ENCODE peak calls at places on chromosomes 1 and 21, in four cellular contexts. Y is hepatocyte, L is fibroblast of lung, A is tibial nerve. J is an unnamed sample.
A peak's percentile ranks its signal among the peaks of the same experiment; 100 is the strongest.

GRCh38 chr1:12179111-12179519 is 12.3 kb downstream of the TNFRSF1B start:
- DNase-seq in Y (no peak), L (peak; percentile 85), A (no peak), J (no peak)

GRCh38 chr21:31416465-31416864 is 72.4 kb upstream of the TIAM1 start:
- DNase-seq in Y (no peak), L (peak; percentile 53), A (no peak), J (no peak)

GRCh38 chr21:18499761-18500376 is 96.3 kb upstream of the TMPRSS15 start:
- DNase-seq in Y (peak; percentile 77), L (peak; percentile 40), A (peak; percentile 69), J (peak; percentile 8)

GRCh38 chr21:36125513-36126121 is 9.3 kb upstream of the CBR3 start:
- DNase-seq in Y (peak; percentile 73), L (peak; percentile 60), A (peak; percentile 69), J (peak; percentile 36)

GRCh38 chr1:16172964-16173446 is 17.1 kb upstream of the EPHA2 start:
- DNase-seq in Y (peak; percentile 81), L (peak; percentile 86), A (no peak), J (no peak)

GRCh38 chr1:230375795-230376194 is 50.3 kb downstream of the PGBD5 start:
- DNase-seq in Y (no peak), L (no peak), A (no peak), J (no peak)

GRCh38 chr1:41752514-41753170 is 166.1 kb downstream of the HIVEP3 start:
- DNase-seq in Y (no peak), L (no peak), A (no peak), J (no peak)

GRCh38 chr1:150456161-150456647 is 31.0 kb upstream of the TARS2 start:
- DNase-seq in Y (no peak), L (no peak), A (no peak), J (no peak)

GRCh38 chr1:201745023-201745422 is 83.9 kb upstream of the IPO9 start:
- DNase-seq in Y (no peak), L (peak; percentile 82), A (no peak), J (no peak)

DNA sequence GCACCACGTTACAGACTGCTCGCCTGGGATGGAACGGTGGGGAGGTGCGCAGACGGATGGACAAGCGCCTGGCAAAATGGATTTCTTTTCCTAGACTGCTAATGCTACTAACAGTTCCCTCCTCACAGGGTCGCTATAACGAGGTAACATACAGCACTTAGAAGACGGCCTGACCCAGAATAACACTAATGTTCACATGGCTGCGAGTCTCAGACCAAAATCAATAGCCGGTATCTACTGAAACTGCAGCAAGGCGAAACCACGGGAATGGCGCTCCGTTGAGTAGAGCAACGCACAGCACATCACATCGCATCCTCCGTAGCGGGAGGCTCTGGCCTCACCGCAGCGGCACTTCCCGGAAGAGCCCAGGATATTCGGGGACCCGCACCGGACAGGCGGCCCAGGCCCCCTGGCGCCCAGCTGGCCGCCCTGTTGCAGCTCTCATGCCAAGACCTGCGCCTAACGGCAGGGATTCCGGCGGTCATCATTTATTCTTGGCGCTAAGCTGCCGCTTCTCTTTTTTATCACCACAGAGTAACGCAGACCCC is 46.6 kb downstream of the VPS26C start:
- DNase-seq in Y (no peak), L (peak; percentile 51), A (peak; percentile 20), J (no peak)
- TF ChIP-seq CTCF in Y (no peak), L (peak; percentile 13), A (peak; percentile 13), J (peak; percentile 11)

DNA sequence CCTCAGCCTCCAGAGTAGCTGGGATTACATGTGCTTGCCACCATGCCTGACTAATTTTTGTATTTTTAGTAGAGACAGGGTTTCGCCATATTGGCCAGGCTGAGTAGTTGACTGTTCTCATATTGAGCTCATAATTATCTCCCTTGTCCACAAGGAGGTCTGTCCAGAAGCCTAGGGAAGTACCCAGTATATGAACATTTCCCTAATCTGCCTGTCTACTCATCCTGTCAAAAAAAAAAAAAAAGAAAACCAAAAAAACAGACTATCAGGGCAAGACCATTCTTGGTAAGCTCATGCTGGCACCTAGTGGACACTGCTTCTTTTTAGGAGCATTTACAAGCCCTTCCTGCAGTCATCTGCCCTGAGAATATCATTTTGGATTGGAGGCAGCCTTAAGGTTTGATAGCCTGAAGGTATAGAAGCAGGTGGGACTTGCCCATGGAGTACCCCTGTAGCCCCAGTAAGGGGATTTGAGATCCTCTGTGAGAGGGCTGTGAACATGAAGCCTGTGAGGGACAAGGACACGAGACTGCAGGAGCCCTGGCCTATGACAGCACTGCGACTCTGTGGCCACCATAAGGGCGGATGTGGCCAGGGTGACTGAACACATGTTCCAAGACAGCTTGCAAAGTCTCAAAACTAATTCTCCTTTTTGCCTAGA is 10.8 kb upstream of the DUSP12 start:
- DNase-seq in Y (peak; percentile 50), L (peak; percentile 74), A (peak; percentile 36), J (peak; percentile 51)
- TF ChIP-seq CTCF in Y (peak; percentile 43), L (peak; percentile 67), A (peak; percentile 49), J (peak; percentile 44)

DNA sequence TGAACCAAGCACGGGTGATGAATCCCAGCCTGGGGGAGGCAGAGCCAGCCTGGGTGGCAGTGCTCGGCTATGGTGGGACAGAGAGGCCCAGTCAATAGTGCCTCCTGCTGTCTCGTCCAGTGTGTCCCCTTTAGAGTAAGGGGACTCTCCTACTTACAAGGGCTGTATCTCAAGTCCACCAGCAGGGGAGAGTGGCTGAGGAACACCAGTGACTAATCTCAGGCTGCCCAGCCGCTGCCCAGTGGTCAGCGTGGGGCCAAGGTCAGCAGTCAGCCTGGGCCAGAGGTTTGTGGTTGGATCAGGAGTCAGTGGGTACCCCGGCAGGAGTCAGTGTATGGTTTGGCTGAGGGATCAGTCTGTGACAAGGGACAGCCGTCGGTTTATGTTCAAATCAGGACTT is 109.2 kb upstream of the RUNX3 start:
- DNase-seq in Y (no peak), L (no peak), A (no peak), J (no peak)
- TF ChIP-seq CTCF in Y (no peak), L (no peak), A (no peak), J (no peak)

GRCh38 chr1:57447551-57447950 is 23.7 kb upstream of the DAB1 start:
- DNase-seq in Y (no peak), L (no peak), A (no peak), J (no peak)
- TF ChIP-seq CTCF in Y (no peak), L (no peak), A (no peak), J (no peak)

GRCh38 chr1:215375386-215375785 is 191.7 kb upstream of the KCTD3 start:
- DNase-seq in Y (no peak), L (peak; percentile 72), A (no peak), J (no peak)

GRCh38 chr1:215377736-215378135 is 189.4 kb upstream of the KCTD3 start:
- DNase-seq in Y (no peak), L (peak; percentile 59), A (no peak), J (no peak)

GRCh38 chr1:215376544-215377264 is 190.4 kb upstream of the KCTD3 start:
- DNase-seq in Y (no peak), L (peak; percentile 79), A (peak; percentile 55), J (no peak)

DNA sequence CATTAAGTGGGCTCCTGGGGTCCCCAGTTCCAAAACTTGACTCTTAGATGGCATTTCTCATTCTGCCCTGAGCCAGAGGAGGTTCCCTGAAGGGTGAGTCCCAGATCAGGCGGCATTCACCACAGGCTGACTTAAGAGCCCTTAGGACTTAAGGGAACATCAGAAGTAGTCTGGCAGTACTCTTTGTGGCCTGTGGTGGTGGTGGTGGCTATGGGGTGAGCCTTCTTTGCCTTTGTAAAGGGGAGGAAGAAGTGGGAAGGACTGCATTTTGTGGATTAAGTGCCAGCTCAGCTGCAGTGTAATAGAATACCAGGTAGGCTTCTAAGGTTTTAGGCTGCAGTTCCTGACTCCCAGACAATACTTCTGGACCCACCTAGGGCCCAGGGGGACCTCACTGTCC is 186.5 kb upstream of the KCTD3 start:
- DNase-seq in Y (no peak), L (no peak), A (no peak), J (no peak)
- TF ChIP-seq CTCF in Y (no peak), L (no peak), A (no peak), J (no peak)

DNA sequence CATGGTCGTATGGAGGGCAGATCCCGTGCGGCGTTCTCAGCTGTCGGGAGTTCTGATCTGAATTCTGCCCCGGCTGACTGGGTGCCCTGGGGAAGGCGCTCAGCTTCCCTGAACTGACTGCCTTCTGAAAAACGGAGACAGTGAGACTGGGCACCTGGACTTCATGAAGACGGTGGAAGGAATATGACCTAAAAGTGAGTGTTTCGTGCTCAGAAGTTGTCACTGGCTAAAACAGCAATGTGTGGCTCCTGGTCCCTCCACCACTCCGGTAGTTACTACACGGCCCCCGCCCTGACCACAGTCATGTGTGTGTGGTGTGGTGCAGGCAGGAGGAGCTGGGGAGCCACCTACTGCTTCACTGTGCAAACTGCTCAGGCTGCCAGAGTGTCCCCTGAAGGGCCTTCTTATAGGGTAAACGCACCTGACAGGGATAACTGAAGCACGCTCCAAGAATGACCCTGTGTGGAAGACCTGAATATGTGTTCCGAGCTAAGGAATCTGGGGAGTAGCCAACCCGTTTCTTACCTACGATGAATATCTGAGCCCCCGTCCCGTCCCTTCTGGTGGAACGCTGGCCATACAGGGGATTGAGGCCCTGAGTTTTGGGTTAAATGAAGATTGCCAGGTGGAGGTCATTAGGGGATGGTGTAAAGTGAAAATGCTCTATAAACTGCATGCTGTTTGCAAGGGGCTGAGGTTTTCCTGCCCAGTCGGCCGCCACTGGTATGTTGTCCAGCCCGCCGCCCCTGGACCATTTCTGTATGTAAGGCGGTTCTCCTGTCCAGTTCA is 640 bp upstream of the MYOM3 start:
- DNase-seq in Y (peak; percentile 88), L (peak; percentile 85), A (peak; percentile 60), J (peak; percentile 63)
- TF ChIP-seq CTCF in Y (peak; percentile 58), L (peak; percentile 43), A (peak; percentile 68), J (no peak)

GRCh38 chr1:116854294-116854693 is 55.4 kb upstream of the PTGFRN start:
- DNase-seq in Y (no peak), L (no peak), A (no peak), J (no peak)
- TF ChIP-seq CTCF in Y (no peak), L (no peak), A (no peak), J (no peak)

J was measured in Calu3.